ENCODE peak calls at places on chromosome 9, in eight cellular contexts. A is AG04450; O is astrocyte; E is naive thymus-derived CD4-positive, alpha-beta T cell; X is Caco-2; Q is iPS DF 6.9; W is heart left ventricle; U is endodermal cell. C is an unnamed sample. For H3K9me3, the result is how much of the 10 kb centered on the place peaks cover.

GRCh38 chr9:93390953-93391515 is 60.5 kb upstream of the FAM120A start:
- DNase-seq in X (no peak), Q (no peak), W (no peak), U (no peak), O (no peak), A (no peak), E (no peak), C (no peak)

GRCh38 chr9:110583237-110583636 is 3.7 kb upstream of the SVEP1 start:
- DNase-seq in O (no peak), X (no peak), E (no peak), A (no peak), U (no peak), W (no peak), Q (no peak), C (no peak)

GRCh38 chr9:94706922-94707321 is 19.6 kb upstream of the AOPEP start:
- DNase-seq in X (peak), W (no peak), Q (no peak), A (no peak), O (no peak), E (no peak), U (no peak), C (no peak)

GRCh38 chr9:115121140-115121710 is 3.3 kb upstream of the TNC start:
- DNase-seq in U (no peak), W (no peak), O (peak), A (no peak), E (no peak), X (no peak), Q (no peak), C (no peak)

GRCh38 chr9:121962421-121962820 is 130.7 kb downstream of the TTLL11 start:
- DNase-seq in X (no peak), W (no peak), U (no peak), E (no peak), A (no peak), Q (no peak), O (no peak), C (no peak)

GRCh38 chr9:76528642-76529190 is 69.7 kb downstream of the GCNT1 start:
- DNase-seq in U (no peak), E (no peak), O (no peak), Q (no peak), A (no peak), X (no peak), W (no peak), C (no peak)

GRCh38 chr9:105053209-105053652 is 125.3 kb upstream of the ABCA1 start:
- DNase-seq in E (no peak), W (no peak), Q (no peak), X (no peak), O (peak), A (no peak), U (no peak), C (no peak)

GRCh38 chr9:297104-297794 is 82.6 kb downstream of the DOCK8 start:
- DNase-seq in X (no peak), Q (no peak), U (no peak), W (no peak), A (no peak), E (no peak), O (no peak), C (no peak)

GRCh38 chr9:36833954-36834353 is 200.1 kb downstream of the PAX5 start:
- DNase-seq in U (peak), W (no peak), O (no peak), Q (no peak), A (no peak), X (peak), E (no peak), C (no peak)

GRCh38 chr9:37995348-37995737 is 73.7 kb downstream of the SHB start:
- DNase-seq in E (no peak), O (no peak), A (no peak), X (no peak), Q (no peak), U (no peak), W (no peak), C (no peak)

GRCh38 chr9:34654317-34655083 is 2.5 kb downstream of the IL11RA start:
- DNase-seq in X (no peak), Q (no peak), A (no peak), O (no peak), U (no peak), E (no peak), W (peak), C (no peak)

GRCh38 chr9:6780690-6781089 is 22.9 kb downstream of the KDM4C start:
- DNase-seq in W (no peak), Q (no peak), O (peak), E (no peak), U (no peak), A (no peak), X (no peak), C (no peak)

GRCh38 chr9:133518193-133518592 is 6.6 kb downstream of the MYMK start:
- DNase-seq in W (no peak), Q (no peak), U (no peak), A (no peak), X (no peak), O (no peak), E (no peak), C (no peak)

DNA sequence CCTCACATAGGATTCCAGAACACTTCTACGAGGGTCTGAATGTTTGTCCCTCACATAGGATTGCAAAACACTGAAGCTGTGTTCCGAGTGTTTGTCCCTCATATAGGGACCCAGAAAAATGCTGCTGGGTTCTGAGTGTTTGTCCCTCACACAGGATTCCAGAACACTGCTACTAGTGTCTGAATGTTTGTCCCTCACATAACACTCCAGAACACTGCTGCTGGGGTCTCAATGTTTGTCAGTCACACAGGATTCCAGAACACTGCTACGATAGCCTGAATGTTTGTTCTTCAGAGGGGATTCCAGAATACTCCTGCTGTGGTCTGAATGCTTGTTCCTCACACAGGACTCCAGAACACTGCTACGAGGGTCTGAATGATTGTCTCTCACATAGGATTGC is 218.7 kb downstream of the FOXD4L6 start:
- DNase-seq in E (no peak), O (no peak), A (no peak), U (no peak), W (no peak), Q (no peak), X (no peak), C (no peak)
- H3K9me3 ChIP-seq in E (under half), O (half or more), A (half or more), U (half or more), W (half or more), Q (under half), X (under half), C (half or more)

DNA sequence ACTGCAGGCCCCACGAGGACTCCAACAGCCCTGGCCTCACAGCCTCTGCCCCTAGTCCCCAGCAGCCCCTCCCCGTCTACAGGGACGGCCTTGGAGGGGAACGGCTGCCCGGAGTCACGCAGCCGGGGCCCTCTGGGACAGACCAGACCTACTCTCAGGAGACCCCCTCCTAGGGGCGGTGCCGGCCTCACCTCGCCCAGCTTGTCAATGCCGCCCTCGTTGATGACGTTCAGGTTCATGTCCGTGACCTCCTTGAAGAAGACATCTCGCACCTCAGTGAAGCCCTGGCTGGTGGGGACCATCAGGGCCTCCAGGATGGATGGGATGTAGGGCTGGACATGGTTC is 58.6 kb downstream of the LRSAM1 start:
- DNase-seq in Q (no peak), X (no peak), A (no peak), E (no peak), W (no peak), O (no peak), U (no peak), C (no peak)
- H3K9me3 ChIP-seq in Q (under half), X (under half), A (under half), E (under half), W (under half), O (under half), U (under half), C (under half)

DNA sequence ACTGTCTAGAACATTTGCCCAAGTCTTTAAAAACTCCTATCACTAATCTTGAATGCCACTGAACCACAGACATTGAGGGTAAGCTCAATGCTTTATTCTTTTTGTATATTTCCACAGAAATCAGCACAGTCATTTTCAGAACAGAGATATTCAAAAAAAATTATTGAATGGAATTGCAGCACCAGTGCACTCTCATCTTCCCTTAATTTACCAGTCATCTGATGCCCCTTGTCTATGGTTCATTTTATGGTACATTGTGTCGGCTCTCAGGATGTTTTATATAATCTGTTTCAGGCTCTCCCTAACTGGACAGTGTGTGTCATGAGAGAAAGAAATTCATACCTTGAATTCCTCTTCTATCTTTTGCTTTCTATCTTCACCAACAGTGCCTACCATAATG is 158.4 kb upstream of the NR4A3 start:
- DNase-seq in U (no peak), W (no peak), Q (no peak), X (no peak), E (no peak), A (no peak), O (no peak), C (no peak)
- H3K9me3 ChIP-seq in U (under half), W (under half), Q (under half), X (under half), E (under half), A (under half), O (under half), C (under half)

DNA sequence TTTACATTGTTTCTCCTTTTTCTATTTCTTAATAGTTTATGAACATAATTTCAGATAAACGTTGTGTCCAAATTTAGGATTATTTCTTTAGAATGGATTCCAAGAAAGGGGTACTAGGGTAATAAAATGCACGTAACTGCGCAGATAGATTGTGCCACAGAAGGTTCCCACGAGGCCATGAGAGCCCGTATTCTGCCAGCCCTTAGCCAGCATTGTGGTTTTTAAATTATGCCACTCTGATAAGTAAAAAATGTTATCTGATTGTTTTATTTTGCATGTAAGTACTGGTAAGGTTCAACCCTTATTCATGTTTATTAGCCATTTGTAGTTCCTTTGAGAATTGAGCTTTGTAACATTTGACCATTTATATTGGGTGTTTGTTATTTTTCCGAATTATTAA is 88.7 kb downstream of the PRKACG start:
- DNase-seq in E (no peak), U (no peak), Q (no peak), W (no peak), A (no peak), O (no peak), X (no peak), C (no peak)
- H3K9me3 ChIP-seq in E (under half), U (under half), Q (under half), W (under half), A (under half), O (under half), X (under half), C (under half)

DNA sequence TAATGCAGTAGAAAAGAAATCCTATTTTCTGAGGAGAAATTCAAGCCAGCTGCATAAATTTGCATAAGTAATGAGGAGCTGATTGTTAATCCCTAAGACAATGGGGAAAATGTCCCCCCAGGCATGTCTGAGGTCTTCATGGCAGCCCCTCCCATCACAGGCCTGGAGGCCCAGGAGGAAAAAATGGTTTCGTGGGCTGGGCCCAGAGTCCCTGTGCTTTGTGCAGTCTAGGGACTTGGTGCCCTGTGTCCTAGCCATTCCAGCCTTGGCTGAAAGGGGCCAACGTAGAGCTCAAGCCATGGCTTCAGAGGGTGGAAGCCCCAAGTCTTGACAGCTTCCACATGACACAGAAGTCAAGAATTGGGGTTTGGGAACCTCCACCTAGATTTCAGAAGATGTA is 357.5 kb downstream of the SPATA31D1 start:
- DNase-seq in X (no peak), O (no peak), Q (no peak), A (no peak), W (no peak), U (no peak), E (no peak), C (no peak)
- H3K9me3 ChIP-seq in X (under half), O (under half), Q (under half), A (under half), W (under half), U (half or more), E (under half), C (under half)